ENCODE peak calls at places on chromosomes 3 and 15, in four cellular contexts. C is HepG2, Y is HCT116, T is SK-N-SH. O is an unnamed sample.

GRCh38 chr3:38595393-38595792 is 54.1 kb downstream of the SCN5A start:
- DNase-seq in C (peak), Y (no peak), T (no peak), O (no peak)

GRCh38 chr15:59296181-59296617 is 76.5 kb downstream of the MYO1E start:
- DNase-seq in C (no peak), T (no peak), Y (no peak), O (no peak)

GRCh38 chr15:66661432-66662096 is 40.5 kb upstream of the SMAD6 start:
- DNase-seq in T (no peak), Y (no peak), C (no peak), O (peak)

GRCh38 chr3:79729096-79729495 is 38.7 kb downstream of the ROBO1 start:
- DNase-seq in T (peak), Y (no peak), C (no peak), O (no peak)

GRCh38 chr3:132660056-132660744 is at the start of gene UBA5:
- DNase-seq in C (peak), T (peak), Y (peak), O (peak)

GRCh38 chr3:72797773-72798543 is 50.3 kb downstream of the SHQ1 start:
- DNase-seq in Y (no peak), C (peak), T (peak), O (peak)

GRCh38 chr3:178306427-178307115 is 229.7 kb upstream of the KCNMB2 start:
- DNase-seq in Y (no peak), T (no peak), C (no peak), O (no peak)

GRCh38 chr15:45458746-45459403 is 63.7 kb downstream of the SLC30A4 start:
- DNase-seq in C (peak), Y (no peak), T (peak), O (peak)

GRCh38 chr15:85539491-85539890 is 159.1 kb downstream of the AKAP13 start:
- DNase-seq in C (no peak), T (no peak), Y (no peak), O (no peak)

GRCh38 chr3:188557230-188557629 is 403.3 kb downstream of the LPP start:
- DNase-seq in T (no peak), C (no peak), Y (no peak), O (no peak)

GRCh38 chr3:127670229-127670559 is 2.6 kb upstream of the ABTB1 start:
- DNase-seq in C (no peak), Y (no peak), T (no peak), O (no peak)

GRCh38 chr3:52299815-52300611 is 12.4 kb downstream of the GLYCTK start:
- DNase-seq in T (peak), Y (no peak), C (peak), O (peak)

GRCh38 chr15:64246364-64247189 is 83.8 kb upstream of the PPIB start:
- DNase-seq in T (no peak), C (peak), Y (peak), O (peak)

GRCh38 chr3:52289747-52290595 is 2.3 kb downstream of the GLYCTK start:
- DNase-seq in T (no peak), C (peak), Y (no peak), O (no peak)

GRCh38 chr3:24363242-24363641 is 131.4 kb downstream of the THRB start:
- DNase-seq in C (peak), Y (no peak), T (no peak), O (no peak)

GRCh38 chr3:40713306-40713705 is 188.5 kb downstream of the ZNF621 start:
- DNase-seq in C (no peak), T (no peak), Y (no peak), O (no peak)

GRCh38 chr3:53618524-53618906 is 124.1 kb downstream of the CACNA1D start:
- DNase-seq in T (no peak), Y (no peak), C (no peak), O (no peak)

GRCh38 chr3:52406231-52406661 is 38.7 kb downstream of the SEMA3G start:
- DNase-seq in C (no peak), T (no peak), Y (no peak), O (no peak)

GRCh38 chr3:115792206-115792955 is 169.1 kb downstream of the GAP43 start:
- DNase-seq in C (peak), Y (no peak), T (no peak), O (no peak)

GRCh38 chr3:141452045-141452444 is 34.8 kb upstream of the RASA2 start:
- DNase-seq in Y (no peak), C (peak), T (no peak), O (peak)

GRCh38 chr15:87777054-87777498 is 479.5 kb downstream of the NTRK3 start:
- DNase-seq in T (no peak), Y (no peak), C (no peak), O (no peak)

GRCh38 chr3:49689046-49689886 is at the start of the genes MST1 and RNF123:
- DNase-seq in C (peak), T (peak), Y (peak), O (peak)

GRCh38 chr3:7913283-7913682 is 588.3 kb upstream of the LMCD1 start:
- DNase-seq in T (no peak), Y (no peak), C (no peak), O (no peak)

DNA sequence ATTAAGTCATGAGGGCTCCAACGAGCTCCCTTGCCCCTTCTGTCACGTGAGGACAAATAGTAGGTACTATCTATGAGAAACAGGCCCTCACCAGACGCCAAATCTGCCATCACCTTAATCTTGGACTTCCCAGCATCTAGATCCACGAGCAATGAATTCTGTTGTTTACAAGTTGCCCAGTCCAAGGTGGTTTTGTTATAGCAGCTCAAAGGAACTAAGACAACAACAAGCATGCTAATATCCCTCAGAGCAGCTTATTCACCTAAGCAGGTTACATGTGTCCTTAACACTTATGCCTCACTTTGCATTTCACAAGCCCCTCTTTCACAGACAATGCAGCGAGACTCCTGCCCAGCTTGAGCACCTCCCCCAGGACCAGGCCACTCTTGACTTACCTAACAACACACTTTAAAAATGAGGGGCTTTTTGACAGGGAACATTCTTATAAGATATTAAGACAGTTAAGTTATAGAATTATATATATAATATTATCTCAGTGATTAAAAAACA is 219.5 kb downstream of the PLCH1 start:
- DNase-seq in T (no peak), Y (no peak), C (no peak), O (no peak)
- TF ChIP-seq ELF1 in T (no peak), Y (no peak), C (no peak), O (no peak)

GRCh38 chr15:49901867-49902775 is 216.9 kb downstream of the ATP8B4 start:
- DNase-seq in C (no peak), T (no peak), Y (no peak), O (no peak)
- TF ChIP-seq ELF1 in C (no peak), T (no peak), Y (no peak), O (no peak)

GRCh38 chr3:111610189-111610588 is 15.0 kb upstream of the ZBED2 start:
- DNase-seq in C (no peak), Y (no peak), T (no peak), O (no peak)
- TF ChIP-seq ELF1 in C (no peak), Y (peak), T (no peak), O (no peak)

GRCh38 chr15:43126358-43126757 is 7.0 kb upstream of the TMEM62 start:
- DNase-seq in C (no peak), T (no peak), Y (no peak), O (no peak)
- TF ChIP-seq ELF1 in C (no peak), T (no peak), Y (no peak), O (no peak)

DNA sequence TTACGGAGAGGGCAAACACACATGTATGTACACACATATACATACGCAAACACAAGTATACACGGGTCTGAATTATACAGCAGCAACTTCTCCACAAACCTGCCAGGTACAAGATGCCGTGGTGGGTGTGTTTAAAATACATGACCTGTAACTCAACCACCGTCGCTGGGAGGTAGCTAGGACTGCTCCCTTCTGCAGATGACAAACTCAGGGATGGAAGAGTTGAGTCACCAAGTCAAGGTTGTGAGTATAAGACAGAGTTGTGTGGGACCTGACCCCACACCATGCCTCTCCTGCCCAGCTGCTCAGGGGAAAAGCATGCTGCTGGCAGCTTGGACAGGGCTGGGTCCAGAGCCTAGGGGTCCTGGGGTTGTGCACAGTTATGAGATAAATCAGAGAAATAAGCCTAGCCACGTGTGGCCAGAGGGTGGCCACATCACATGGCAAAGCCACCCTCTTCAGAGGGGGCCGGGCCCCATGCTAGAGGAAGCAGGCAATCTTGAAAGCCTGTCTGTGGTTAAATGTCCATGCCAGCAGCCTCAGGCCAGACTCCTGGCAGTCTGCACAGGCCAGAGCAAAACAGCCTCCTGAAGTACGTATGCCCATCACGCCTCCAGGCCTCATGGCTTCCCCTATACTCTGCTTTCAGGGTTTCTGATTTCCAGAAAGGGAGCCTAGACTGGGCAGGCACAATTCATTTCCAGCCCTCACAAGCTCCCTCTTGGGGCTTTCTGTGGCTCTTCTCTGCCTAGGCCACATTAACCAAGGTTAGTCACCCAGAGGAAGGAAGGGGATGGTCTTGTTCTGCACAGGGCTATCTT is 107.7 kb upstream of the RPL32 start:
- DNase-seq in Y (peak), C (no peak), T (no peak), O (no peak)
- TF ChIP-seq ELF1 in Y (no peak), C (no peak), T (no peak), O (no peak)

GRCh38 chr3:45915080-45915479 is 28.2 kb upstream of the CXCR6 start:
- DNase-seq in T (no peak), C (no peak), Y (no peak), O (no peak)

GRCh38 chr3:45917146-45917885 is 25.9 kb upstream of the CXCR6 start:
- DNase-seq in C (no peak), Y (no peak), T (no peak), O (no peak)

GRCh38 chr3:45914362-45915077 is 28.2 kb downstream of the CCR9 start:
- DNase-seq in T (no peak), Y (no peak), C (no peak), O (no peak)

GRCh38 chr3:45912435-45912834 is 26.1 kb downstream of the CCR9 start:
- DNase-seq in Y (no peak), C (no peak), T (no peak), O (no peak)

DNA sequence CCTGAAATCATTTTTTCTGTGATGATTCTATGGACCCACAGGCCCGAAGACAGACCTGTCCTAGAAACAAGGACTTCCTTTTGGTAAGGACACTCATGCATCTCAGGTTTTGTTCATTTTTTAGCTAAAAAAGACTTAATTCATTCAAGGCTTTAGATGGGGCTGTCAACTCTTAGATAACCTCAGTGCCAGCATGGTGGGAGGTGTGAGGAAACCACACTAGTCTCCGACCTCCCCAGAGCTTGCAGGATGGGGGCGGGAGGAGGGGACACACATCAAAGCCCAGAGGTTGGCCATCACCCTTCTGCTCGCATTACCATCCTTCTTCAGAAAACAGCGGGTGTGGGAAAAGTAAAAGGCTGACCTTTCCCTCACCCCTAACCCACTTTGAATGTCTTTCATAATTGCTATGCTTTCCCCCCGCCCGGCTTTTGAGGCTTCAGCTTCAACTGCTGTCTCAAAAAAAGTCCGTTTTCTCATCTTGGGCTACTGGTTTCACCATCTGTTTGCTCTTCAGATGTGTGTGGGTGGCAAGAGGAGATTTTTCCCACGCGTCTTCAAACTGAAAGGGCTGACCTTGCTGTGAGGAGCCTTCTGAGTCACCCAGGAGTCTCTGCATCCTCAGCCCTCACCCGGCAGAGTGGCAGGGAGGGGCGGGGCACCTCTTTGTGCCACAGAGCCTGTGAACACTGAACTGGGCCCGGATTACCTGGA is 27.6 kb upstream of the CXCR6 start:
- DNase-seq in T (no peak), C (no peak), Y (peak), O (peak)
- TF ChIP-seq ELF1 in T (no peak), C (no peak), Y (no peak), O (no peak)

GRCh38 chr3:81394656-81395055 is 366.8 kb downstream of the GBE1 start:
- DNase-seq in Y (no peak), T (no peak), C (no peak), O (no peak)
- TF ChIP-seq ELF1 in Y (no peak), T (no peak), C (no peak), O (no peak)

GRCh38 chr3:113498221-113499005 is 16.5 kb downstream of the SPICE1 start:
- DNase-seq in C (no peak), T (no peak), Y (no peak), O (no peak)

GRCh38 chr3:113499081-113499480 is 15.9 kb downstream of the SPICE1 start:
- DNase-seq in Y (no peak), C (no peak), T (no peak), O (no peak)

GRCh38 chr3:113496924-113497323 is 18.0 kb downstream of the SPICE1 start:
- DNase-seq in T (no peak), C (no peak), Y (no peak), O (no peak)

DNA sequence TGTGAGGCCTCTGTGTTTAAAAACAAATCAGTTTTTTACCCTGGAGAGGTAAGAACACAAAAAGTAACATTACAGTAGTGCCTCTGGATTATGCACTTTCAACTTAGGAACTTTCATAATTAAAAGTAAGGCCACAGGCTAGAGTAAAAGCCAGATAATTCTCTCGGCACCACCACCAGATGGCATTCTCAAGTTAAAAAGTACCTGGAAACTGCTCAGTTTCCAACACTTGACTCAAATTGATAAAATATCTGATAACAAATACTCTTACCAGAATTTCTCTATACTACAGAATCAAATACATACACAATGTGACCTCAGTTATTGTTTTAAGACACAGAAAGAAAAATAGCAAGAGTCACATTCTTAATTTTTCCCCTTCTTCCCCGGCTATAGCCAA is 19.9 kb downstream of the SPICE1 start:
- DNase-seq in C (peak), T (no peak), Y (peak), O (no peak)
- TF ChIP-seq ELF1 in C (no peak), T (no peak), Y (no peak), O (no peak)

DNA sequence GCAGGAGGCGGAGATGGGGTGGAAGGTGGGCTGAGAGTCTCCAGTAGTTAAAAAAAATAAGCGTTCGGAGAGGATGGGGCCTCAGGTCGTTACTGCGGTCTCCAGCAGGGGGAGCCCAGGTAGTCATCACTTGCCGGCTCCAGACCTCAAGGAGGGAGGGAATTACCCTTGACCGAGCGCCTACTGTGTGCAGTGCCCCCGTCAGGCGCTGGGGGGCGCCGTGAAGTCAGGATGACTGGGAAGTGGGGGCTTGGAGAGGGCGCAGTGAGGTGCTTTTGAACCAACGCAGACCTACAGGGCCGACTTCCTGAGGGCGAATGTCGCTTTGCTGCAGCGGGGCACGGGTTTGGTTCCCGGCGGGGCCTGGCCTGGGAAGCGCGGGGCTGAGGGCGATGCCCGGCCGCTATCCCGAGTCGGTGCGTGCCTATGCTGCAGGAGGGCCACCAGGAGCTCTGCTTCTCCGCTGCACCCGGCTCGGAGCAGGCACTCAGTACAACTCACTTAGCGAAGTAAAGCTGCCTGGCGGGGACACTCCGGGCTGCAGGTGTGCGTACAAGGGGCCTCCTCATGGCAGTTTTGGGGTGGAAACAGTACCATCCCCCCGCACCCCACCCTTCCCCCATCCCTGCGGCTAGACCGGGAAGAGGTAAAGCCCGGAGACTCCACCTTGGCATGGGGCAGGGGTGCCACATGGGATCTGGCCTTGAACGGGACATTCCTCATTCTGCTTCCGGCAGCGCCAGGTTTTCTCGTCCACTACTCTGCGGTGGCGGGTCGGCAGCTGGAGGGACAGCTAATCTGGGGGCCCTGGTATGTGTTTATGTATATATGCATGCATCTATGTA is 79.8 kb downstream of the RHCG start:
- DNase-seq in C (peak), T (peak), Y (peak), O (peak)
- TF ChIP-seq ELF1 in C (no peak), T (no peak), Y (no peak), O (no peak)

GRCh38 chr15:24823473-24823872 is 131.3 kb upstream of the SNRPN start:
- DNase-seq in T (peak), C (no peak), Y (no peak), O (peak)
- TF ChIP-seq ELF1 in T (no peak), C (no peak), Y (no peak), O (no peak)

O was measured in K562.